ENCODE peak calls at places on chromosome 6, in five cellular contexts. O is NCI-H1105, W is endothelial cell, F is T1000, E is NCI-H187. T is an unnamed sample.

GRCh38 chr6:136959471-136959891 is 37.4 kb downstream of the SLC35D3 start:
- DNase-seq in O (peak), W (no peak), F (no peak), E (no peak), T (no peak)

GRCh38 chr6:81950877-81951276 is 198.4 kb upstream of the TENT5A start:
- DNase-seq in O (no peak), W (no peak), F (no peak), E (no peak), T (no peak)

GRCh38 chr6:141809901-141810300 is 322.8 kb upstream of the GJE1 start:
- DNase-seq in O (no peak), W (no peak), F (no peak), E (no peak), T (no peak)

GRCh38 chr6:47404436-47404835 is 73.2 kb upstream of the CD2AP start:
- DNase-seq in O (no peak), W (no peak), F (no peak), E (no peak), T (no peak)

GRCh38 chr6:44152109-44152461 is 6.5 kb upstream of the CAPN11 start:
- DNase-seq in O (no peak), W (no peak), F (no peak), E (no peak), T (no peak)

GRCh38 chr6:133956413-133957049 is 3.5 kb downstream of the TBPL1 start:
- DNase-seq in O (peak), W (no peak), F (no peak), E (no peak), T (no peak)

GRCh38 chr6:152775441-152775840 is 24.8 kb downstream of the VIP start:
- DNase-seq in O (no peak), W (no peak), F (no peak), E (no peak), T (no peak)

GRCh38 chr6:168485804-168486203 is 44.8 kb downstream of the SMOC2 start:
- DNase-seq in O (no peak), W (no peak), F (no peak), E (no peak), T (no peak)

GRCh38 chr6:12010635-12011275 is 1.4 kb upstream of the HIVEP1 start:
- DNase-seq in O (peak), W (peak), F (no peak), E (peak), T (no peak)

GRCh38 chr6:135465307-135465706 is 32.2 kb downstream of the AHI1 start:
- DNase-seq in O (no peak), W (no peak), F (no peak), E (no peak), T (no peak)

GRCh38 chr6:169172435-169172834 is 81.2 kb downstream of the THBS2 start:
- DNase-seq in O (no peak), W (no peak), F (peak), E (no peak), T (no peak)

GRCh38 chr6:30614843-30615218 is 2.2 kb downstream of the PPP1R10 start:
- DNase-seq in O (peak), W (peak), F (peak), E (peak), T (no peak)

GRCh38 chr6:163263196-163263595 is 151.3 kb upstream of the QKI start:
- DNase-seq in O (no peak), W (no peak), F (no peak), E (no peak), T (no peak)

GRCh38 chr6:129317931-129318820 is 391.8 kb downstream of the ARHGAP18 start:
- DNase-seq in O (no peak), W (no peak), F (peak), E (no peak), T (no peak)

GRCh38 chr6:15166121-15166520 is 79.7 kb upstream of the JARID2 start:
- DNase-seq in O (no peak), W (no peak), F (no peak), E (no peak), T (no peak)

GRCh38 chr6:106084106-106084963 is 1.8 kb upstream of the PRDM1 start:
- DNase-seq in O (peak), W (peak), F (peak), E (no peak), T (peak)

GRCh38 chr6:74596586-74596985 is 609.3 kb downstream of the COL12A1 start:
- DNase-seq in O (no peak), W (no peak), F (no peak), E (no peak), T (no peak)